ENCODE peak calls at places on chromosomes 6 and 20, in five cellular contexts. J is NCI-H2171 treated with DMSO at 0.1 percent for 48 hours, D is occipital lobe, M is Right ventricle myocardium inferior, E is Right ventricle myocardium superior. U is an unnamed sample.

GRCh38 chr6:157746897-157747296 is 76.1 kb upstream of the SNX9 start:
- DNase-seq in J (no peak), D (no peak), M (no peak), E (no peak), U (no peak)

GRCh38 chr20:48983423-48984400 is 62.2 kb downstream of the ARFGEF2 start:
- DNase-seq in J (no peak), D (no peak), M (no peak), E (no peak), U (peak; percentile 86)

GRCh38 chr20:4748847-4749246 is 27.1 kb downstream of the PRND start:
- DNase-seq in J (no peak), D (no peak), M (no peak), E (no peak), U (no peak)

GRCh38 chr6:87146363-87146762 is 9.0 kb upstream of the ZNF292 start:
- DNase-seq in J (no peak), D (no peak), M (no peak), E (no peak), U (no peak)

GRCh38 chr6:127302728-127303675 is 36.3 kb downstream of the RNF146 start:
- DNase-seq in J (peak; percentile 31), D (no peak), M (no peak), E (no peak), U (peak; percentile 72)

GRCh38 chr6:129708496-129709216 is 1.3 kb downstream of the ARHGAP18 start:
- DNase-seq in J (no peak), D (no peak), M (no peak), E (no peak), U (no peak)

GRCh38 chr20:13042458-13042794 is 33.7 kb downstream of the SPTLC3 start:
- DNase-seq in J (no peak), D (no peak), M (no peak), E (no peak), U (no peak)

GRCh38 chr20:61976275-61976649 is 89.4 kb downstream of the TAF4 start:
- DNase-seq in J (no peak), D (no peak), M (no peak), E (no peak), U (no peak)

GRCh38 chr20:44326391-44327159 is 10.3 kb upstream of the R3HDML start:
- DNase-seq in J (no peak), D (no peak), M (no peak), E (no peak), U (no peak)

GRCh38 chr6:16909599-16910360 is 148.5 kb upstream of the ATXN1 start:
- DNase-seq in J (no peak), D (no peak), M (no peak), E (no peak), U (peak; percentile 72)

GRCh38 chr6:27791182-27791939 is 120.8 kb downstream of the OR2B2 start:
- DNase-seq in J (peak; percentile 66), D (peak; percentile 21), M (no peak), E (no peak), U (peak; percentile 85)

GRCh38 chr20:3115190-3116107 is 30.9 kb upstream of the AVP start:
- DNase-seq in J (peak; percentile 75), D (no peak), M (no peak), E (no peak), U (peak; percentile 66)

GRCh38 chr6:16953905-16954304 is 147.9 kb upstream of the STMND1 start:
- DNase-seq in J (no peak), D (no peak), M (no peak), E (no peak), U (no peak)

GRCh38 chr6:90454835-90455427 is 131.9 kb downstream of the MAP3K7 start:
- DNase-seq in J (no peak), D (no peak), M (no peak), E (no peak), U (no peak)

GRCh38 chr6:130215526-130215925 is 7.2 kb downstream of the SAMD3 start:
- DNase-seq in J (no peak), D (no peak), M (no peak), E (no peak), U (no peak)

GRCh38 chr6:33990061-33990541 is 155.8 kb downstream of the GRM4 start:
- DNase-seq in J (no peak), D (no peak), M (no peak), E (no peak), U (no peak)

GRCh38 chr6:11425431-11425871 is 112.1 kb upstream of the TMEM170B start:
- DNase-seq in J (no peak), D (no peak), M (no peak), E (no peak), U (no peak)

GRCh38 chr20:62225026-62225425 is 4.9 kb upstream of the HRH3 start:
- DNase-seq in J (no peak), D (no peak), M (no peak), E (no peak), U (no peak)

GRCh38 chr6:3762359-3762758 is 10.8 kb upstream of the PXDC1 start:
- DNase-seq in J (no peak), D (no peak), M (no peak), E (no peak), U (no peak)

GRCh38 chr6:145866449-145867401 is 52.1 kb upstream of the FBXO30 start:
- DNase-seq in J (no peak), D (no peak), M (no peak), E (no peak), U (no peak)

GRCh38 chr6:95231416-95231815 is 345.9 kb upstream of the MANEA start:
- DNase-seq in J (no peak), D (no peak), M (no peak), E (no peak), U (no peak)

GRCh38 chr6:83258517-83258916 is 65.4 kb downstream of the RWDD2A start:
- DNase-seq in J (no peak), D (no peak), M (no peak), E (no peak), U (no peak)

GRCh38 chr6:170450946-170451761 is 102.0 kb downstream of the PSMB1 start:
- DNase-seq in J (peak; percentile 51), D (no peak), M (no peak), E (no peak), U (no peak)

GRCh38 chr6:112881027-112881426 is 533.9 kb downstream of the RFPL4B start:
- DNase-seq in J (no peak), D (no peak), M (no peak), E (no peak), U (peak; percentile 65)

U was measured in fibroblast of pulmonary artery.